ENCODE peak calls at places on chromosomes 13 and 19, in nine cellular contexts. One of them, this sample, is unnamed.

GRCh38 chr13:109818136-109818535 is 31.8 kb upstream of the IRS2 start:
- DNase-seq in HepG2: no peak
- DNase-seq in transverse colon: no peak
- DNase-seq in GM12878: no peak
- DNase-seq in ovary: no peak
- DNase-seq in upper lobe of left lung: no peak
- DNase-seq in A549: no peak
- DNase-seq in sigmoid colon: no peak
- DNase-seq in SK-N-SH: no peak
- DNase-seq in this sample: no peak

GRCh38 chr19:49210108-49210900 is 52.7 kb downstream of the TRPM4 start:
- DNase-seq in GM12878: no peak
- DNase-seq in ovary: peak
- DNase-seq in A549: peak
- DNase-seq in transverse colon: peak
- DNase-seq in sigmoid colon: peak
- DNase-seq in upper lobe of left lung: peak
- DNase-seq in HepG2: no peak
- DNase-seq in SK-N-SH: peak
- DNase-seq in this sample: no peak

GRCh38 chr13:42760949-42761348 is 20.4 kb upstream of the FAM216B start:
- DNase-seq in upper lobe of left lung: no peak
- DNase-seq in ovary: peak
- DNase-seq in GM12878: no peak
- DNase-seq in SK-N-SH: no peak
- DNase-seq in HepG2: no peak
- DNase-seq in transverse colon: no peak
- DNase-seq in A549: no peak
- DNase-seq in sigmoid colon: no peak
- DNase-seq in this sample: no peak

GRCh38 chr19:21149877-21150276 is 8.0 kb downstream of the ZNF431 start:
- DNase-seq in transverse colon: no peak
- DNase-seq in upper lobe of left lung: no peak
- DNase-seq in sigmoid colon: no peak
- DNase-seq in A549: no peak
- DNase-seq in ovary: no peak
- DNase-seq in GM12878: no peak
- DNase-seq in HepG2: no peak
- DNase-seq in SK-N-SH: no peak
- DNase-seq in this sample: no peak

GRCh38 chr19:18865973-18866799 is 29.8 kb downstream of the CERS1 start:
- DNase-seq in transverse colon: peak
- DNase-seq in SK-N-SH: peak
- DNase-seq in HepG2: peak
- DNase-seq in GM12878: no peak
- DNase-seq in sigmoid colon: no peak
- DNase-seq in upper lobe of left lung: peak
- DNase-seq in A549: peak
- DNase-seq in ovary: peak
- DNase-seq in this sample: no peak

GRCh38 chr19:19514881-19515763 is at the start of gene TSSK6:
- DNase-seq in A549: peak
- DNase-seq in transverse colon: no peak
- DNase-seq in ovary: peak
- DNase-seq in GM12878: no peak
- DNase-seq in HepG2: peak
- DNase-seq in upper lobe of left lung: peak
- DNase-seq in SK-N-SH: no peak
- DNase-seq in sigmoid colon: no peak
- DNase-seq in this sample: no peak

GRCh38 chr19:41690801-41691065 is 2.7 kb upstream of the CEACAM7 start:
- DNase-seq in SK-N-SH: no peak
- DNase-seq in sigmoid colon: no peak
- DNase-seq in upper lobe of left lung: no peak
- DNase-seq in HepG2: no peak
- DNase-seq in A549: no peak
- DNase-seq in ovary: no peak
- DNase-seq in transverse colon: no peak
- DNase-seq in GM12878: no peak
- DNase-seq in this sample: no peak

GRCh38 chr13:98141938-98142426 is 912 bp upstream of the FARP1 start:
- DNase-seq in A549: no peak
- DNase-seq in HepG2: no peak
- DNase-seq in transverse colon: peak
- DNase-seq in GM12878: no peak
- DNase-seq in upper lobe of left lung: no peak
- DNase-seq in sigmoid colon: peak
- DNase-seq in ovary: peak
- DNase-seq in SK-N-SH: peak
- DNase-seq in this sample: no peak

GRCh38 chr19:49559928-49560327 is 20.4 kb downstream of the NOSIP start:
- DNase-seq in ovary: no peak
- DNase-seq in sigmoid colon: no peak
- DNase-seq in GM12878: no peak
- DNase-seq in A549: no peak
- DNase-seq in transverse colon: no peak
- DNase-seq in SK-N-SH: no peak
- DNase-seq in upper lobe of left lung: no peak
- DNase-seq in HepG2: no peak
- DNase-seq in this sample: no peak

DNA sequence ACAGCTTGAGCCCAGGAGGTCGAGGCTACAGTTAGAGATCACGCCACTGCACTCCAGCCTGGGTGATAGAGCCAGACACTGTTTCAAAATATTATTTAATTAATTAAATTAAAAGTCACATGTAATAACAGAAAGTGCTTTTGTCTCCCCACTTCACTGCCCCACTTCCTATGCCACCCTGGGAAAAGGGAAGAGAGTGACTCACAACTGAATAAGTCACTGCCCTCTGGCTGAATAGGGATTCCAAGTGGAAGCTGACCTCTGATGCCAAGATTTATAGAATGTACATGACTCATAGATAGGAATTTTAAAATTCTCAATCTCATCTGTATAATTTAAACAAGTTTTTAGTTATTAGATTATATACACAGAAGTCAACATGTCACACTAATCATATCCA is 22.2 kb upstream of the ERVV-1 start:
- DNase-seq in ovary: no peak
- DNase-seq in A549: no peak
- DNase-seq in transverse colon: no peak
- DNase-seq in SK-N-SH: no peak
- DNase-seq in sigmoid colon: no peak
- DNase-seq in upper lobe of left lung: no peak
- DNase-seq in HepG2: no peak
- DNase-seq in GM12878: no peak
- DNase-seq in this sample: no peak
- TF ChIP-seq EP300 in ovary: no peak
- TF ChIP-seq EP300 in A549: no peak
- TF ChIP-seq EP300 in transverse colon: no peak
- TF ChIP-seq EP300 in SK-N-SH: no peak
- TF ChIP-seq EP300 in sigmoid colon: no peak
- TF ChIP-seq EP300 in upper lobe of left lung: no peak
- TF ChIP-seq EP300 in HepG2: no peak
- TF ChIP-seq EP300 in GM12878: no peak
- TF ChIP-seq EP300 in this sample: no peak

GRCh38 chr13:31944262-31945160 is 87.1 kb upstream of the FRY start:
- DNase-seq in upper lobe of left lung: no peak
- DNase-seq in transverse colon: no peak
- DNase-seq in ovary: no peak
- DNase-seq in HepG2: no peak
- DNase-seq in SK-N-SH: no peak
- DNase-seq in A549: no peak
- DNase-seq in GM12878: no peak
- DNase-seq in sigmoid colon: no peak
- DNase-seq in this sample: no peak

GRCh38 chr13:31946091-31946770 is 85.3 kb upstream of the FRY start:
- DNase-seq in sigmoid colon: no peak
- DNase-seq in SK-N-SH: no peak
- DNase-seq in GM12878: no peak
- DNase-seq in ovary: no peak
- DNase-seq in A549: no peak
- DNase-seq in transverse colon: no peak
- DNase-seq in HepG2: no peak
- DNase-seq in upper lobe of left lung: no peak
- DNase-seq in this sample: no peak

GRCh38 chr13:31947506-31947905 is 84.1 kb upstream of the FRY start:
- DNase-seq in sigmoid colon: no peak
- DNase-seq in A549: no peak
- DNase-seq in HepG2: no peak
- DNase-seq in GM12878: no peak
- DNase-seq in transverse colon: no peak
- DNase-seq in upper lobe of left lung: no peak
- DNase-seq in SK-N-SH: no peak
- DNase-seq in ovary: no peak
- DNase-seq in this sample: no peak

GRCh38 chr13:31945202-31945978 is 86.2 kb upstream of the FRY start:
- DNase-seq in upper lobe of left lung: peak
- DNase-seq in transverse colon: peak
- DNase-seq in ovary: no peak
- DNase-seq in sigmoid colon: peak
- DNase-seq in A549: peak
- DNase-seq in HepG2: no peak
- DNase-seq in GM12878: no peak
- DNase-seq in SK-N-SH: peak
- DNase-seq in this sample: peak

DNA sequence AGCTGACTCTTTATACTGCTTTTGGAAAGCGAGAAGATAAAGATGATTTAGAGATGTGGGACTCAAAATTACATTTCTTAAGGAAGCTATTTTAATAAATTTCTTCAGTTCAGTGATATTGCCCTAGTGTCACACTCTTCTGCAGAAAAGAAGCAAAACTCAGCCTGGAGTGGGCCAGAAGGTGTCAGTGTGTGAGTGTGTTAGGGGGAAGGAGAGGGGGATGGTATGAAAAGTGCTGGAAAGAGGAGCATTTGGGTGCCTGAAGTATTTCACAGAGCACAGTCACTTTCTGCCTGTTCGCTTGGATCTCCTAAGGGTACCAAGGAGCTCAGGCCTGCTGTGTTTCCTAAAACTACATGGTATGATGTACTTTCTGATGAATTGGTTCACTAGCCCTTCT is 84.5 kb upstream of the FRY start:
- DNase-seq in transverse colon: no peak
- DNase-seq in GM12878: no peak
- DNase-seq in HepG2: no peak
- DNase-seq in SK-N-SH: no peak
- DNase-seq in sigmoid colon: no peak
- DNase-seq in upper lobe of left lung: no peak
- DNase-seq in A549: no peak
- DNase-seq in ovary: no peak
- DNase-seq in this sample: no peak
- TF ChIP-seq CTCF in transverse colon: no peak
- TF ChIP-seq CTCF in GM12878: peak
- TF ChIP-seq CTCF in HepG2: peak
- TF ChIP-seq CTCF in SK-N-SH: no peak
- TF ChIP-seq CTCF in sigmoid colon: no peak
- TF ChIP-seq CTCF in upper lobe of left lung: no peak
- TF ChIP-seq CTCF in A549: no peak
- TF ChIP-seq CTCF in ovary: no peak
- TF ChIP-seq CTCF in this sample: no peak

GRCh38 chr13:113309481-113309880 is 12.4 kb downstream of the LAMP1 start:
- DNase-seq in ovary: no peak
- DNase-seq in GM12878: no peak
- DNase-seq in transverse colon: no peak
- DNase-seq in sigmoid colon: no peak
- DNase-seq in A549: no peak
- DNase-seq in upper lobe of left lung: no peak
- DNase-seq in SK-N-SH: no peak
- DNase-seq in HepG2: no peak
- DNase-seq in this sample: no peak
- TF ChIP-seq EP300 in ovary: no peak
- TF ChIP-seq EP300 in GM12878: no peak
- TF ChIP-seq EP300 in transverse colon: no peak
- TF ChIP-seq EP300 in sigmoid colon: no peak
- TF ChIP-seq EP300 in A549: no peak
- TF ChIP-seq EP300 in upper lobe of left lung: no peak
- TF ChIP-seq EP300 in SK-N-SH: no peak
- TF ChIP-seq EP300 in HepG2: no peak
- TF ChIP-seq EP300 in this sample: no peak

DNA sequence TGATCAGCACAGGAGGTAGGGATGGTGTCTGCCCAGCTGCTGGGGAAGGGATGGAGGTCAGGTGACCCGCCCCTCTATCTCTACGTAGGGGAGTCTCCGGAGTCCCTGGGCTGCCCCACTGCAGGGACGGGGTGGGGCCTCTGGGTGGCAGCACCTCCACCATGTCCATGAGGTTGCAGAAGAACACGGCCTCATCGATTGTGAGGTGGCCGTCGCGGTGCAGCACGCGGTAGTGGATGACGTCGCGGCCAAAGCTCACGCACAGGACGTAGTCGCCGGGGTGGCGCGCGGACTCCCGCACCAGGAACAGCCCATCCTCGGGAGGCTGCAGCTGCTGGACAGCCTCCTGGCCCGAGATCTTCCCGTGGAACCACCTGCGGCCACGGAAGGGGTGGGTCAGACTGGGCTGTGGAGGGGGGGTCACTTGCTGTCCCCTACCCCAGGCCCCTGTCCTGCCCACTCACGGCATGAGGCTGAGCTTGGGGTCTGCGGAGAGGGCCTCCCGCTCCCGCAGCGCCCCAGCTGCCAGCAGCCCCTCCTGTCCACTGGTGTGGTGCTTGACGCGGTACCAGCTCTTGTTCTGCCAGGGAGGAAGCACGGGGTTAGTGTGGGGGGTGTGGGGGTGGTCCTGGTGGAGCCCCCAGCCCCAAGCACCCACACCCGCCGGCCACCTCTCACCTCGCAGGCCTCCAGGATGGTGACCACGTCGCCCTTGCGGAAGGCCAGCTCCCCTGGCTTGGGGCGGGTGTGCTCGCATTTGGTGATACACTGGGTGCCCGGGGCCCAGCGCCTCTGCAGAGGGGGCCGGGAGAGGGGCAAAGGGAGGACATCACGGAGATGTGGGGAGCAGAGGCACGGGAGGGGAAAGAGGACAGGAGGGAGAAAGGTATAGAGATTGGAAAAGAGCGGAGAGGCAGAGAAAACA is 2.3 kb downstream of the MATK start:
- DNase-seq in GM12878: no peak
- DNase-seq in transverse colon: no peak
- DNase-seq in upper lobe of left lung: peak
- DNase-seq in A549: peak
- DNase-seq in SK-N-SH: peak
- DNase-seq in HepG2: peak
- DNase-seq in sigmoid colon: no peak
- DNase-seq in ovary: no peak
- DNase-seq in this sample: no peak
- TF ChIP-seq CTCF in GM12878: peak
- TF ChIP-seq CTCF in transverse colon: no peak
- TF ChIP-seq CTCF in upper lobe of left lung: peak
- TF ChIP-seq CTCF in A549: no peak
- TF ChIP-seq CTCF in SK-N-SH: peak
- TF ChIP-seq CTCF in HepG2: peak
- TF ChIP-seq CTCF in sigmoid colon: no peak
- TF ChIP-seq CTCF in ovary: no peak
- TF ChIP-seq CTCF in this sample: no peak

DNA sequence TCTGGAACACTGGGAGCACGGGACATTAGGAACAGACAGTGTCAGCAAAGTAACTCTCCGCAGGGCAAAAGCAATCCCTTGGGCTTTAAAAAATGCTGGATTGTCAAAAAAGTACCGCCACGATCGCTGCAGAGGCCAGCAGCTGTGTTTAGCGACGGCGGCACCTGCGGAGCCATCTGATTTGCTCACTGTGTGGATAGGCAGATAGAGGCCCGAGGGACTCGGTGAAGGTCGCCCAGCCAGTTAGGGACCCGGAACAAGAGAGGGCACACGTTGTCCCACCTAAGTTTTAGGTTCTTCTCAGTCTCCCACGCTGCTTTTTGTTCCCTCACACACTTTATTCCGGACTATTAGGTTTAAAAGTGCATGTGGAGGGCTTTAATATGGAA is 238.3 kb downstream of the TEX29 start:
- DNase-seq in A549: no peak
- DNase-seq in HepG2: no peak
- DNase-seq in sigmoid colon: no peak
- DNase-seq in transverse colon: no peak
- DNase-seq in SK-N-SH: no peak
- DNase-seq in GM12878: no peak
- DNase-seq in upper lobe of left lung: no peak
- DNase-seq in ovary: no peak
- DNase-seq in this sample: no peak
- TF ChIP-seq EP300 in A549: no peak
- TF ChIP-seq EP300 in HepG2: no peak
- TF ChIP-seq EP300 in sigmoid colon: no peak
- TF ChIP-seq EP300 in transverse colon: no peak
- TF ChIP-seq EP300 in SK-N-SH: no peak
- TF ChIP-seq EP300 in GM12878: no peak
- TF ChIP-seq EP300 in upper lobe of left lung: no peak
- TF ChIP-seq EP300 in ovary: no peak
- TF ChIP-seq EP300 in this sample: no peak